ENCODE peak calls at places on chromosomes 2 and 18, in eight cellular contexts. One of them, this sample, is unnamed.

GRCh38 chr2:73641767-73642062 is 507 bp downstream of the NAT8 start:
- DNase-seq in right cardiac atrium: no peak
- DNase-seq in GM12891: no peak
- DNase-seq in T-cell: no peak
- DNase-seq in sigmoid colon: no peak
- DNase-seq in GM06990: no peak
- DNase-seq in head of caudate nucleus: no peak
- DNase-seq in colonic mucosa: no peak
- DNase-seq in this sample: no peak

GRCh38 chr2:168210898-168211570 is 36.4 kb downstream of the STK39 start:
- DNase-seq in right cardiac atrium: no peak
- DNase-seq in GM12891: no peak
- DNase-seq in T-cell: no peak
- DNase-seq in sigmoid colon: no peak
- DNase-seq in GM06990: no peak
- DNase-seq in head of caudate nucleus: no peak
- DNase-seq in colonic mucosa: no peak
- DNase-seq in this sample: no peak

GRCh38 chr2:115077594-115077993 is 635.2 kb downstream of the DPP10 start:
- DNase-seq in right cardiac atrium: no peak
- DNase-seq in GM12891: no peak
- DNase-seq in T-cell: no peak
- DNase-seq in sigmoid colon: no peak
- DNase-seq in GM06990: no peak
- DNase-seq in head of caudate nucleus: no peak
- DNase-seq in colonic mucosa: no peak
- DNase-seq in this sample: no peak

GRCh38 chr2:235630723-235631122 is 136.9 kb downstream of the AGAP1 start:
- DNase-seq in right cardiac atrium: no peak
- DNase-seq in GM12891: no peak
- DNase-seq in T-cell: no peak
- DNase-seq in sigmoid colon: no peak
- DNase-seq in GM06990: no peak
- DNase-seq in head of caudate nucleus: no peak
- DNase-seq in colonic mucosa: no peak
- DNase-seq in this sample: no peak

GRCh38 chr2:131419447-131419846 is 55.5 kb upstream of the RAB6D start:
- DNase-seq in right cardiac atrium: no peak
- DNase-seq in GM12891: no peak
- DNase-seq in T-cell: no peak
- DNase-seq in sigmoid colon: no peak
- DNase-seq in GM06990: no peak
- DNase-seq in head of caudate nucleus: no peak
- DNase-seq in colonic mucosa: no peak
- DNase-seq in this sample: no peak

GRCh38 chr18:24112874-24113615 is 25.8 kb upstream of the CABYR start:
- DNase-seq in right cardiac atrium: no peak
- DNase-seq in GM12891: no peak
- DNase-seq in T-cell: no peak
- DNase-seq in sigmoid colon: no peak
- DNase-seq in GM06990: no peak
- DNase-seq in head of caudate nucleus: no peak
- DNase-seq in colonic mucosa: no peak
- DNase-seq in this sample: no peak

GRCh38 chr2:191572319-191572718 is 105.6 kb upstream of the NABP1 start:
- DNase-seq in right cardiac atrium: no peak
- DNase-seq in GM12891: no peak
- DNase-seq in T-cell: no peak
- DNase-seq in sigmoid colon: no peak
- DNase-seq in GM06990: no peak
- DNase-seq in head of caudate nucleus: no peak
- DNase-seq in colonic mucosa: no peak
- DNase-seq in this sample: no peak

GRCh38 chr2:9594361-9595063 is 36.3 kb downstream of the YWHAQ start:
- DNase-seq in right cardiac atrium: no peak
- DNase-seq in GM12891: no peak
- DNase-seq in T-cell: no peak
- DNase-seq in sigmoid colon: peak; percentile 75
- DNase-seq in GM06990: no peak
- DNase-seq in head of caudate nucleus: no peak
- DNase-seq in colonic mucosa: no peak
- DNase-seq in this sample: peak; percentile 38

GRCh38 chr2:58502931-58503330 is 261.8 kb upstream of the FANCL start:
- DNase-seq in right cardiac atrium: no peak
- DNase-seq in GM12891: no peak
- DNase-seq in T-cell: no peak
- DNase-seq in sigmoid colon: no peak
- DNase-seq in GM06990: no peak
- DNase-seq in head of caudate nucleus: no peak
- DNase-seq in colonic mucosa: no peak
- DNase-seq in this sample: no peak

GRCh38 chr2:69559696-69560482 is 83.7 kb downstream of the AAK1 start:
- DNase-seq in right cardiac atrium: no peak
- DNase-seq in GM12891: no peak
- DNase-seq in T-cell: no peak
- DNase-seq in sigmoid colon: no peak
- DNase-seq in GM06990: no peak
- DNase-seq in head of caudate nucleus: no peak
- DNase-seq in colonic mucosa: peak; percentile 56
- DNase-seq in this sample: peak; percentile 53

GRCh38 chr2:14654733-14655346 is 22.3 kb downstream of the LRATD1 start:
- DNase-seq in right cardiac atrium: no peak
- DNase-seq in GM12891: no peak
- DNase-seq in T-cell: no peak
- DNase-seq in sigmoid colon: no peak
- DNase-seq in GM06990: no peak
- DNase-seq in head of caudate nucleus: no peak
- DNase-seq in colonic mucosa: no peak
- DNase-seq in this sample: no peak

GRCh38 chr2:159290289-159290907 is 3.9 kb upstream of the WDSUB1 start:
- DNase-seq in right cardiac atrium: no peak
- DNase-seq in GM12891: no peak
- DNase-seq in T-cell: no peak
- DNase-seq in sigmoid colon: no peak
- DNase-seq in GM06990: peak; percentile 39
- DNase-seq in head of caudate nucleus: peak; percentile 11
- DNase-seq in colonic mucosa: peak; percentile 24
- DNase-seq in this sample: no peak

GRCh38 chr2:65796259-65796658 is 363.9 kb upstream of the SPRED2 start:
- DNase-seq in right cardiac atrium: no peak
- DNase-seq in GM12891: no peak
- DNase-seq in T-cell: no peak
- DNase-seq in sigmoid colon: no peak
- DNase-seq in GM06990: no peak
- DNase-seq in head of caudate nucleus: no peak
- DNase-seq in colonic mucosa: no peak
- DNase-seq in this sample: no peak

GRCh38 chr2:39568561-39569006 is 97.1 kb upstream of the TMEM178A start:
- DNase-seq in right cardiac atrium: no peak
- DNase-seq in GM12891: no peak
- DNase-seq in T-cell: no peak
- DNase-seq in sigmoid colon: no peak
- DNase-seq in GM06990: no peak
- DNase-seq in head of caudate nucleus: no peak
- DNase-seq in colonic mucosa: no peak
- DNase-seq in this sample: no peak

GRCh38 chr2:235406420-235406819 is 87.4 kb upstream of the AGAP1 start:
- DNase-seq in right cardiac atrium: no peak
- DNase-seq in GM12891: no peak
- DNase-seq in T-cell: no peak
- DNase-seq in sigmoid colon: no peak
- DNase-seq in GM06990: no peak
- DNase-seq in head of caudate nucleus: no peak
- DNase-seq in colonic mucosa: no peak
- DNase-seq in this sample: no peak

GRCh38 chr2:233165895-233166661 is 85.4 kb upstream of the ATG16L1 start:
- DNase-seq in right cardiac atrium: peak; percentile 85
- DNase-seq in GM12891: no peak
- DNase-seq in T-cell: no peak
- DNase-seq in sigmoid colon: peak; percentile 71
- DNase-seq in GM06990: no peak
- DNase-seq in head of caudate nucleus: no peak
- DNase-seq in colonic mucosa: peak; percentile 60
- DNase-seq in this sample: peak; percentile 84

GRCh38 chr2:232260075-232260474 is 118.5 kb upstream of the ALPP start:
- DNase-seq in right cardiac atrium: no peak
- DNase-seq in GM12891: no peak
- DNase-seq in T-cell: no peak
- DNase-seq in sigmoid colon: peak; percentile 15
- DNase-seq in GM06990: no peak
- DNase-seq in head of caudate nucleus: no peak
- DNase-seq in colonic mucosa: no peak
- DNase-seq in this sample: no peak

GRCh38 chr2:64840419-64840818 is 148.8 kb upstream of the SLC1A4 start:
- DNase-seq in right cardiac atrium: no peak
- DNase-seq in GM12891: no peak
- DNase-seq in T-cell: no peak
- DNase-seq in sigmoid colon: no peak
- DNase-seq in GM06990: no peak
- DNase-seq in head of caudate nucleus: no peak
- DNase-seq in colonic mucosa: no peak
- DNase-seq in this sample: no peak

GRCh38 chr18:49756135-49756534 is 57.2 kb downstream of the ACAA2 start:
- DNase-seq in right cardiac atrium: no peak
- DNase-seq in GM12891: no peak
- DNase-seq in T-cell: no peak
- DNase-seq in sigmoid colon: no peak
- DNase-seq in GM06990: no peak
- DNase-seq in head of caudate nucleus: no peak
- DNase-seq in colonic mucosa: no peak
- DNase-seq in this sample: no peak

GRCh38 chr2:162324953-162325352 is 6.5 kb upstream of the IFIH1 start:
- DNase-seq in right cardiac atrium: no peak
- DNase-seq in GM12891: no peak
- DNase-seq in T-cell: no peak
- DNase-seq in sigmoid colon: no peak
- DNase-seq in GM06990: no peak
- DNase-seq in head of caudate nucleus: no peak
- DNase-seq in colonic mucosa: no peak
- DNase-seq in this sample: no peak

GRCh38 chr2:203685789-203686433 is 20.5 kb upstream of the CD28 start:
- DNase-seq in right cardiac atrium: no peak
- DNase-seq in GM12891: no peak
- DNase-seq in T-cell: no peak
- DNase-seq in sigmoid colon: no peak
- DNase-seq in GM06990: no peak
- DNase-seq in head of caudate nucleus: no peak
- DNase-seq in colonic mucosa: no peak
- DNase-seq in this sample: no peak

GRCh38 chr18:26621161-26622026 is 73.0 kb upstream of the KCTD1 start:
- DNase-seq in right cardiac atrium: peak; percentile 76
- DNase-seq in GM12891: peak; percentile 34
- DNase-seq in T-cell: no peak
- DNase-seq in sigmoid colon: no peak
- DNase-seq in GM06990: peak; percentile 28
- DNase-seq in head of caudate nucleus: peak; percentile 50
- DNase-seq in colonic mucosa: peak; percentile 63
- DNase-seq in this sample: peak; percentile 51

GRCh38 chr2:101509498-101510274 is 34.8 kb upstream of the RFX8 start:
- DNase-seq in right cardiac atrium: no peak
- DNase-seq in GM12891: no peak
- DNase-seq in T-cell: no peak
- DNase-seq in sigmoid colon: peak; percentile 74
- DNase-seq in GM06990: no peak
- DNase-seq in head of caudate nucleus: no peak
- DNase-seq in colonic mucosa: no peak
- DNase-seq in this sample: no peak